ENCODE peak calls at places on chromosome 13, in four cellular contexts. D is heart right ventricle; R is effector memory CD4-positive, alpha-beta T cell; Y is psoas muscle. I is an unnamed sample.

GRCh38 chr13:45179428-45179827 is 21.4 kb downstream of the KCTD4 start:
- DNase-seq in D (no peak), R (no peak), Y (no peak), I (no peak)

GRCh38 chr13:105961438-105961837 is 574.0 kb downstream of the EFNB2 start:
- DNase-seq in Y (no peak), R (no peak), D (no peak), I (no peak)

GRCh38 chr13:101695870-101696516 is 243.5 kb downstream of the ITGBL1 start:
- DNase-seq in R (no peak), Y (peak; percentile 24), D (peak; percentile 18), I (no peak)

GRCh38 chr13:46598820-46599180 is 45.8 kb downstream of the LRCH1 start:
- DNase-seq in R (no peak), Y (no peak), D (no peak), I (no peak)

GRCh38 chr13:94065741-94066140 is 413.7 kb downstream of the DCT start:
- DNase-seq in R (no peak), Y (no peak), D (no peak), I (no peak)

GRCh38 chr13:20230913-20231838 is 943 bp downstream of the GJB6 start:
- DNase-seq in D (no peak), R (no peak), Y (no peak), I (no peak)

GRCh38 chr13:106083620-106084350 is 451.7 kb downstream of the EFNB2 start:
- DNase-seq in R (no peak), D (peak; percentile 32), Y (no peak), I (peak; percentile 18)

GRCh38 chr13:43611631-43612416 is 174.9 kb downstream of the ENOX1 start:
- DNase-seq in D (no peak), Y (no peak), R (no peak), I (no peak)

DNA sequence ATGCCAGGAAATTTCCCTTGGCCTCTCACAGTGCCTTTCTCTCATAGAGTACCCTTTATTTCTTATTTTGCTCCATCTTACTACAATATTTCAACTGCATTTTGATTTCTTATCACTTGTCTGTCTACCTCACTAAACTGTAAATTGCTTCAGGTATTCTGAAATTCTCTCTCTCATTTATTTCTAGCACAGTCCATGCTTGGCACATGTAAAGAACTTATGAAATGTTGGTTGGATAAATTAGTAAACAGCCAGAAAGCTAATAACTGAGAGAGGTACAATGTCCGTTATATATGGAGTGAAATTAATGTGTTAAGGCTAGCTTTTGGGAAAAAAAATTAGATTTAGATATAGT is 138.3 kb upstream of the RFC3 start:
- DNase-seq in R (no peak), Y (no peak), D (no peak), I (no peak)
- H3K4me3 ChIP-seq in R (peak overlapping the region; percentile 5), Y (no peak overlapping the region), D (no peak overlapping the region), I (no peak overlapping the region)

GRCh38 chr13:100403675-100404074 is 184.9 kb downstream of the GGACT start:
- DNase-seq in D (no peak), R (no peak), Y (no peak), I (no peak)

DNA sequence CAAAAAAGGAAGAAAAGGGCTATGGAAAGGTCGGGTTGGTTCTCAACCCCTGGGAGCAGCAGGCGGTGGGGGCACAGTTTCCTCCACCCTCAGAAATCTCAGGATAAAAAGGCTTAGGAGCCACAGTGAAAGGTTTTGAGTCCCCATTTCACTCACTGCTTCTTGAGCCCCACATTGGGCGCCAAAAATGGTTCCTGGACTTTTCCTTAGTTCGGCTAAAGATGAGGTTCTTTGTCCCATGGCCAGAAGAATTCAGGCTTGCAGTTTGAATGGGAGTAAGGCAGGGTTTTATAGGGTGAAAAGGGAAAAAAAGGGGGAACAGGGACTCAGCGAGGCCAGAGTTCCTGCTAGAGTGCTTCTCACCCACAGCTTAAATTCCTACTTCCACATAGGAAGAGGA is 179.5 kb downstream of the GGACT start:
- DNase-seq in R (no peak), Y (no peak), D (no peak), I (no peak)
- H3K9me3 ChIP-seq in R (peaks cover 6% of the 10 kb centered on the region), Y (peaks cover 44% of the 10 kb centered on the region), D (peaks cover 46% of the 10 kb centered on the region), I (no peaks in the 10 kb centered on the region)

DNA sequence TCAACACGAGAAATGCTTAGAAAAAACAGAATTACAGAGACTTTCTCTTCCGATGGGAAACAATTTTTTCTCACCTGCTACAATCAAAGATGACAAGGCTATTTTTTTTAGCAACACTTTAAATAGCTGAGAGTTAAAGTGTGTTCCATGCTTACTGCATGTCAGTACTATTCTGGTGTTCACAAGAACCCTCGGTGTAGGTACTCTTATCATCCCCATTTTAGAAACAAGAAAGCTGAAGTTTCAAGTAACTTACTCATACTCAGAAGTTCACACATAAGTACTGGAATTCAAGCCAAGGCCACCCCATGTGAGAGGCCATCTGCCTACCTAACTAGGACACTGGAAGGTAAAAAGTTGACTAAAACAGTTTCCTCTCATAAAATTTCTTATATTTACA is 9.0 kb upstream of the TNFRSF19 start:
- DNase-seq in R (no peak), Y (no peak), D (no peak), I (no peak)
- H3K4me3 ChIP-seq in R (no peak overlapping the region), Y (no peak overlapping the region), D (no peak overlapping the region), I (no peak overlapping the region)

GRCh38 chr13:96473463-96474157 is 383.7 kb downstream of the HS6ST3 start:
- DNase-seq in R (no peak), Y (no peak), D (no peak), I (no peak)
- H3K9me3 ChIP-seq in R (no peaks in the 10 kb centered on the region), Y (no peaks in the 10 kb centered on the region), D (no peaks in the 10 kb centered on the region), I (no peaks in the 10 kb centered on the region)

DNA sequence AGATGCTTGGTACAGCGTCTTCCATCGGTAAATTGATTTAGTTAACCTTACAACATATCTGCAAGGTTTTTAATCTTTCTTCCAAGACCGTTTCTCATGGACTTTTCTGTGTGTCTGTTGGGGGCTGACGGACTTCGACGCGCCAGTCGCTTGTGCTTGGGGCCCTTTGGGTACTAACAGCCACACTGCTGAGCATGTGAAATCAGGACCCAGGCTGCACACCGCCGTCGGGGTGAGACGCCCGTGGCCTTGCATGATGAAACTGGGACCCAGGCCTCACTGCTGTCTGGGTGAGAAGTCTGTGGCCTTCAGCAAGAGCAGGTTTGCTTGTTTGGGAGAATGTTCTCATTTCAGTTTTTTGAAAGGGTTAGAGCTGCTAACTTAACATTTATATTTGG is 9.8 kb downstream of the ATP4B start:
- DNase-seq in D (no peak), Y (no peak), R (no peak), I (no peak)
- H3K4me3 ChIP-seq in D (no peak overlapping the region), Y (no peak overlapping the region), R (no peak overlapping the region), I (no peak overlapping the region)

GRCh38 chr13:91211548-91211947 is 135.9 kb upstream of the MIR17HG start:
- DNase-seq in Y (no peak), D (no peak), R (no peak), I (no peak)
- H3K9me3 ChIP-seq in Y (no peaks in the 10 kb centered on the region), D (no peaks in the 10 kb centered on the region), R (no peaks in the 10 kb centered on the region), I (no peaks in the 10 kb centered on the region)

DNA sequence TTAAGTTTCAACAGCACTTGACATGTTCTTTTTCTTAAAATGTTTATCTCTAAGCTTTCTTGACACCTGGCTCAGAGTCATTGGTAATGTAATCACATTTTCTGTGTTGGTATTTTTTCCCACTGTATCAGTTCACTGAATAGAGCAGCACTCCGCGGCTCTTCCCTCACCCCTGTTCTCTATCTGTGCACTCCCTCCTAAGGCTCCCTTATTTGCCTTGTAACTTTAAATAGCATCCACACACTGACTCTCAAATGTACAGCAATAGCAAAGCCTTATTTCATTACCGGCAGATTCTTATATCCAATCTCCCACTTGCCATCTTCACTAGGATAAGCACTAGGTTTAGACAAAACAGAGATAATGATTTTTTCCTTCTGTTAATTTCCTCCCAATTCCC is 935.5 kb upstream of the SLC10A2 start:
- DNase-seq in R (no peak), D (no peak), Y (no peak), I (no peak)
- H3K4me3 ChIP-seq in R (no peak overlapping the region), D (no peak overlapping the region), Y (no peak overlapping the region), I (no peak overlapping the region)

I was measured in prostate gland.